ENCODE peak calls at places on chromosome 12, in nine cellular contexts. One of them, this sample, is unnamed.

GRCh38 chr12:114746297-114747074 is 62.5 kb upstream of the TBX3 start:
- DNase-seq in uterus: peak
- DNase-seq in stomach: no peak
- DNase-seq in kidney tubule cell: no peak
- DNase-seq in foreskin fibroblast: peak
- DNase-seq in stimulated activated CD4-positive, alpha-beta T cell treated with anti-CD3 and anti-CD28 coated beads, Interleukin-2, amount 100 ng/mL, for 48 hours: no peak
- DNase-seq in H9: no peak
- DNase-seq in ELR: no peak
- DNase-seq in heart left ventricle: no peak
- DNase-seq in this sample: no peak

GRCh38 chr12:68538722-68539614 is 71.7 kb upstream of the RAP1B start:
- DNase-seq in uterus: peak
- DNase-seq in stomach: peak
- DNase-seq in kidney tubule cell: peak
- DNase-seq in foreskin fibroblast: peak
- DNase-seq in stimulated activated CD4-positive, alpha-beta T cell treated with anti-CD3 and anti-CD28 coated beads, Interleukin-2, amount 100 ng/mL, for 48 hours: peak
- DNase-seq in H9: peak
- DNase-seq in ELR: no peak
- DNase-seq in heart left ventricle: peak
- DNase-seq in this sample: peak

GRCh38 chr12:58897969-58898368 is 22.3 kb downstream of the LRIG3 start:
- DNase-seq in uterus: no peak
- DNase-seq in stomach: no peak
- DNase-seq in kidney tubule cell: no peak
- DNase-seq in foreskin fibroblast: no peak
- DNase-seq in stimulated activated CD4-positive, alpha-beta T cell treated with anti-CD3 and anti-CD28 coated beads, Interleukin-2, amount 100 ng/mL, for 48 hours: no peak
- DNase-seq in H9: no peak
- DNase-seq in ELR: no peak
- DNase-seq in heart left ventricle: no peak
- DNase-seq in this sample: no peak

GRCh38 chr12:20314325-20314724 is 54.0 kb upstream of the PDE3A start:
- DNase-seq in uterus: no peak
- DNase-seq in stomach: no peak
- DNase-seq in kidney tubule cell: no peak
- DNase-seq in foreskin fibroblast: no peak
- DNase-seq in stimulated activated CD4-positive, alpha-beta T cell treated with anti-CD3 and anti-CD28 coated beads, Interleukin-2, amount 100 ng/mL, for 48 hours: no peak
- DNase-seq in H9: no peak
- DNase-seq in ELR: no peak
- DNase-seq in heart left ventricle: no peak
- DNase-seq in this sample: no peak

GRCh38 chr12:119868992-119869391 is 8.1 kb downstream of the CIT start:
- DNase-seq in uterus: no peak
- DNase-seq in stomach: no peak
- DNase-seq in kidney tubule cell: no peak
- DNase-seq in foreskin fibroblast: peak
- DNase-seq in stimulated activated CD4-positive, alpha-beta T cell treated with anti-CD3 and anti-CD28 coated beads, Interleukin-2, amount 100 ng/mL, for 48 hours: no peak
- DNase-seq in H9: no peak
- DNase-seq in ELR: peak
- DNase-seq in heart left ventricle: no peak
- DNase-seq in this sample: no peak

GRCh38 chr12:24943947-24944597 is 4.8 kb downstream of the BCAT1 start:
- DNase-seq in uterus: no peak
- DNase-seq in stomach: no peak
- DNase-seq in kidney tubule cell: no peak
- DNase-seq in foreskin fibroblast: no peak
- DNase-seq in stimulated activated CD4-positive, alpha-beta T cell treated with anti-CD3 and anti-CD28 coated beads, Interleukin-2, amount 100 ng/mL, for 48 hours: no peak
- DNase-seq in H9: no peak
- DNase-seq in ELR: no peak
- DNase-seq in heart left ventricle: no peak
- DNase-seq in this sample: no peak

GRCh38 chr12:112837629-112838191 is 46.2 kb downstream of the RPH3A start:
- DNase-seq in uterus: no peak
- DNase-seq in stomach: no peak
- DNase-seq in kidney tubule cell: peak
- DNase-seq in foreskin fibroblast: peak
- DNase-seq in stimulated activated CD4-positive, alpha-beta T cell treated with anti-CD3 and anti-CD28 coated beads, Interleukin-2, amount 100 ng/mL, for 48 hours: no peak
- DNase-seq in H9: no peak
- DNase-seq in ELR: peak
- DNase-seq in heart left ventricle: no peak
- DNase-seq in this sample: peak

GRCh38 chr12:78970041-78970440 is 105.5 kb downstream of the SYT1 start:
- DNase-seq in uterus: no peak
- DNase-seq in stomach: no peak
- DNase-seq in kidney tubule cell: peak
- DNase-seq in foreskin fibroblast: peak
- DNase-seq in stimulated activated CD4-positive, alpha-beta T cell treated with anti-CD3 and anti-CD28 coated beads, Interleukin-2, amount 100 ng/mL, for 48 hours: no peak
- DNase-seq in H9: no peak
- DNase-seq in ELR: peak
- DNase-seq in heart left ventricle: no peak
- DNase-seq in this sample: peak

GRCh38 chr12:107145397-107145796 is 52.0 kb upstream of the CRY1 start:
- DNase-seq in uterus: no peak
- DNase-seq in stomach: no peak
- DNase-seq in kidney tubule cell: peak
- DNase-seq in foreskin fibroblast: no peak
- DNase-seq in stimulated activated CD4-positive, alpha-beta T cell treated with anti-CD3 and anti-CD28 coated beads, Interleukin-2, amount 100 ng/mL, for 48 hours: no peak
- DNase-seq in H9: no peak
- DNase-seq in ELR: peak
- DNase-seq in heart left ventricle: no peak
- DNase-seq in this sample: peak

GRCh38 chr12:5884846-5885245 is 60.2 kb downstream of the ANO2 start:
- DNase-seq in uterus: no peak
- DNase-seq in stomach: no peak
- DNase-seq in kidney tubule cell: no peak
- DNase-seq in foreskin fibroblast: no peak
- DNase-seq in stimulated activated CD4-positive, alpha-beta T cell treated with anti-CD3 and anti-CD28 coated beads, Interleukin-2, amount 100 ng/mL, for 48 hours: no peak
- DNase-seq in H9: no peak
- DNase-seq in ELR: no peak
- DNase-seq in heart left ventricle: no peak
- DNase-seq in this sample: no peak

GRCh38 chr12:25533150-25533549 is 19.9 kb downstream of the LMNTD1 start:
- DNase-seq in uterus: no peak
- DNase-seq in stomach: no peak
- DNase-seq in kidney tubule cell: no peak
- DNase-seq in foreskin fibroblast: no peak
- DNase-seq in stimulated activated CD4-positive, alpha-beta T cell treated with anti-CD3 and anti-CD28 coated beads, Interleukin-2, amount 100 ng/mL, for 48 hours: no peak
- DNase-seq in H9: no peak
- DNase-seq in ELR: no peak
- DNase-seq in heart left ventricle: no peak
- DNase-seq in this sample: no peak

GRCh38 chr12:578743-579449 is 84.3 kb downstream of the NINJ2 start:
- DNase-seq in uterus: peak
- DNase-seq in stomach: no peak
- DNase-seq in kidney tubule cell: no peak
- DNase-seq in foreskin fibroblast: no peak
- DNase-seq in stimulated activated CD4-positive, alpha-beta T cell treated with anti-CD3 and anti-CD28 coated beads, Interleukin-2, amount 100 ng/mL, for 48 hours: no peak
- DNase-seq in H9: no peak
- DNase-seq in ELR: no peak
- DNase-seq in heart left ventricle: no peak
- DNase-seq in this sample: no peak

GRCh38 chr12:66767454-66768002 is 88.7 kb upstream of the GRIP1 start:
- DNase-seq in uterus: no peak
- DNase-seq in stomach: no peak
- DNase-seq in kidney tubule cell: no peak
- DNase-seq in foreskin fibroblast: no peak
- DNase-seq in stimulated activated CD4-positive, alpha-beta T cell treated with anti-CD3 and anti-CD28 coated beads, Interleukin-2, amount 100 ng/mL, for 48 hours: no peak
- DNase-seq in H9: no peak
- DNase-seq in ELR: no peak
- DNase-seq in heart left ventricle: no peak
- DNase-seq in this sample: peak

GRCh38 chr12:64610660-64611429 is 550 bp downstream of the RASSF3 start:
- DNase-seq in uterus: peak
- DNase-seq in stomach: peak
- DNase-seq in kidney tubule cell: peak
- DNase-seq in foreskin fibroblast: peak
- DNase-seq in stimulated activated CD4-positive, alpha-beta T cell treated with anti-CD3 and anti-CD28 coated beads, Interleukin-2, amount 100 ng/mL, for 48 hours: peak
- DNase-seq in H9: peak
- DNase-seq in ELR: peak
- DNase-seq in heart left ventricle: peak
- DNase-seq in this sample: no peak

GRCh38 chr12:87511371-87511770 is 517.8 kb downstream of the C12orf50 start:
- DNase-seq in uterus: no peak
- DNase-seq in stomach: no peak
- DNase-seq in kidney tubule cell: no peak
- DNase-seq in foreskin fibroblast: no peak
- DNase-seq in stimulated activated CD4-positive, alpha-beta T cell treated with anti-CD3 and anti-CD28 coated beads, Interleukin-2, amount 100 ng/mL, for 48 hours: no peak
- DNase-seq in H9: no peak
- DNase-seq in ELR: no peak
- DNase-seq in heart left ventricle: no peak
- DNase-seq in this sample: no peak

GRCh38 chr12:49555631-49556390 is 12.1 kb downstream of the MCRS1 start:
- DNase-seq in uterus: no peak
- DNase-seq in stomach: no peak
- DNase-seq in kidney tubule cell: no peak
- DNase-seq in foreskin fibroblast: no peak
- DNase-seq in stimulated activated CD4-positive, alpha-beta T cell treated with anti-CD3 and anti-CD28 coated beads, Interleukin-2, amount 100 ng/mL, for 48 hours: no peak
- DNase-seq in H9: no peak
- DNase-seq in ELR: no peak
- DNase-seq in heart left ventricle: no peak
- DNase-seq in this sample: no peak

This sample was measured in renal cortical epithelial cell.